ENCODE peak calls at places on chromosomes 5 and 9, in ten cellular contexts. K is epithelial cell of esophagus, B is uterus, P is cardiac fibroblast, J is IMR-90, Q is skeletal muscle cell, H is HepG2, W is PC-9, U is GM12878, D is kidney epithelial cell. C is an unnamed sample.

GRCh38 chr9:92590386-92590785 is 54.6 kb upstream of the ECM2 start:
- DNase-seq in K (peak), B (peak), P (peak), J (peak), Q (peak), H (no peak), W (no peak), U (no peak), D (no peak), C (peak)

GRCh38 chr9:93814561-93814960 is 140.6 kb downstream of the BARX1 start:
- DNase-seq in K (no peak), B (no peak), P (no peak), J (no peak), Q (no peak), H (no peak), W (no peak), U (no peak), D (no peak), C (no peak)

GRCh38 chr9:93636172-93636661 is 59.8 kb downstream of the PHF2 start:
- DNase-seq in K (no peak), B (no peak), P (no peak), J (no peak), Q (no peak), H (no peak), W (no peak), U (no peak), D (no peak), C (no peak)

GRCh38 chr9:104860280-104860679 is 67.7 kb downstream of the ABCA1 start:
- DNase-seq in K (no peak), B (no peak), P (no peak), J (peak), Q (no peak), H (no peak), W (no peak), U (no peak), D (no peak), C (no peak)

GRCh38 chr9:120532891-120533290 is 47.1 kb downstream of the CDK5RAP2 start:
- DNase-seq in K (peak), B (no peak), P (no peak), J (no peak), Q (no peak), H (no peak), W (no peak), U (no peak), D (no peak), C (no peak)

GRCh38 chr9:79912641-79913040 is 340.9 kb downstream of the TLE4 start:
- DNase-seq in K (no peak), B (no peak), P (no peak), J (no peak), Q (peak), H (no peak), W (no peak), U (no peak), D (no peak), C (no peak)

GRCh38 chr9:121627432-121627831 is 24.0 kb upstream of the DAB2IP start:
- DNase-seq in K (no peak), B (no peak), P (no peak), J (no peak), Q (no peak), H (no peak), W (no peak), U (no peak), D (no peak), C (no peak)

GRCh38 chr9:120892748-120893584 is 16.0 kb upstream of the PHF19 start:
- DNase-seq in K (peak), B (no peak), P (peak), J (peak), Q (peak), H (no peak), W (no peak), U (no peak), D (peak), C (no peak)

GRCh38 chr9:112103405-112103804 is 71.7 kb downstream of the SUSD1 start:
- DNase-seq in K (no peak), B (no peak), P (no peak), J (no peak), Q (no peak), H (no peak), W (no peak), U (no peak), D (no peak), C (no peak)

GRCh38 chr9:30996761-30997160 is 1387.7 kb upstream of the ACO1 start:
- DNase-seq in K (no peak), B (no peak), P (no peak), J (no peak), Q (no peak), H (peak), W (no peak), U (no peak), D (no peak), C (no peak)

GRCh38 chr5:151022511-151023018 is 2.2 kb downstream of the GPX3 start:
- DNase-seq in K (peak), B (no peak), P (peak), J (no peak), Q (no peak), H (no peak), W (no peak), U (no peak), D (no peak), C (no peak)

GRCh38 chr9:35618854-35619799 is 914 bp upstream of the CD72 start:
- DNase-seq in K (no peak), B (no peak), P (no peak), J (peak), Q (no peak), H (no peak), W (no peak), U (peak), D (no peak), C (no peak)

GRCh38 chr9:91160599-91161464 is 200.9 kb downstream of the AUH start:
- DNase-seq in K (no peak), B (no peak), P (no peak), J (no peak), Q (no peak), H (no peak), W (no peak), U (no peak), D (no peak), C (no peak)

GRCh38 chr5:176775409-176775808 is 35.0 kb upstream of the UNC5A start:
- DNase-seq in K (no peak), B (no peak), P (no peak), J (no peak), Q (no peak), H (no peak), W (no peak), U (no peak), D (no peak), C (no peak)

DNA sequence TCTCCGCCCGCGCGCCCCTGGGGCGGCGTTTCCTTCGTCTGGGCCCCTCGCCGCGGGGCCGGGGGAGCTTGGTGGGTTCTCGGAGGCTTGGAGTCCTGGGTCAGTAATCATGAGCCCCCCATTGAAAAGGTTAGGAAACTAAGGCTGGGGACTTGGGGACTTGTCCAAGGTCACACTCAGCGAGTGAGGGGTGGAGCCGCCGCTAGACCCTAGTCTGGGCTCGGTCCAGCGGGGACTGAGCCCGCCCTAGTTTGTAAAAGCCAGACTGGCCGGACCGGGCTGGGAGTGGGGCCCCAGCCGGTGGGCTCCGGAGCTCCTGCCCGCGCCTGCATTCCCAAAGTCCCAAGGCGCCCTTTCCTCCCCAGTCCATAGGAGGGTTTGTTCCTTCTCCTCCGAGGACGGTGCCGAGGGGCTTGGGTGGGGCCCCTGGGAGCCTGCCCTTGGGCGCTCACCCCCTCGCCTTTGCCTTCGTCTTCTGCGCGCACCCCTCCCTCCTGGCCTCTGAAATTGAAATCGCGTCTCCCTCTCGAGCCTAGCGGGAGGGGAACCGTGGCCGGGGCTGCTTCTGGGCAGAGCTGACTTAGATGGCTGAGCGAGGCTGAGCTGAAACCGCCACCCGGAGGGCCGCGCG is 995 bp downstream of the OLFM1 start:
- DNase-seq in K (no peak), B (no peak), P (no peak), J (no peak), Q (no peak), H (no peak), W (no peak), U (no peak), D (no peak), C (no peak)
- H3K4me3 ChIP-seq in K (no peak), B (peak), P (no peak), J (no peak), Q (no peak), H (no peak), W (no peak), U (no peak), D (no peak), C (peak)

DNA sequence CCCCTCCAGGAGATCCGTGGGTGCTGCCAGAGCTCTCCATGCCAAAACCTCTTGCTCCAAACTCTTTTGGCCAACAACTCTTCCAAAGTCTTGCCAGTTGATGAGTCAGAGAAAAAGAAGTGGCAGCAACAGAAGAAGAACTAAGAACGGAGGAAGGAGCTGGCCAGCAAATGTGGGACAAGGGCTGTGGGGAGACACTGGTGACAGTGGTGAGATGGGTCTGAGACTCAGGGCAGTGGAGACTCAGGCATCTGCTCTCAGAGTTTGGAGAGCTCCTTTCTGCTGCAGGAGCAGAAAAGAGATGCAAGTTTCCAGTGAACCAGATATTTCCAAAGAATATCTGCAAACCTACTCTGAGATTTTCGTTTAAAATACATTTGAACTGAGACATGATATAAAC is 92.3 kb upstream of the SEMA6A start:
- DNase-seq in K (no peak), B (no peak), P (no peak), J (no peak), Q (no peak), H (no peak), W (no peak), U (no peak), D (no peak), C (no peak)
- H3K4me3 ChIP-seq in K (no peak), B (no peak), P (no peak), J (no peak), Q (no peak), H (no peak), W (no peak), U (no peak), D (no peak), C (no peak)

GRCh38 chr9:135000647-135001245 is 83.0 kb upstream of the FCN1 start:
- DNase-seq in K (no peak), B (no peak), P (peak), J (no peak), Q (no peak), H (no peak), W (no peak), U (no peak), D (no peak), C (no peak)
- H3K4me3 ChIP-seq in K (no peak), B (no peak), P (no peak), J (no peak), Q (no peak), H (no peak), W (no peak), U (no peak), D (no peak), C (no peak)

DNA sequence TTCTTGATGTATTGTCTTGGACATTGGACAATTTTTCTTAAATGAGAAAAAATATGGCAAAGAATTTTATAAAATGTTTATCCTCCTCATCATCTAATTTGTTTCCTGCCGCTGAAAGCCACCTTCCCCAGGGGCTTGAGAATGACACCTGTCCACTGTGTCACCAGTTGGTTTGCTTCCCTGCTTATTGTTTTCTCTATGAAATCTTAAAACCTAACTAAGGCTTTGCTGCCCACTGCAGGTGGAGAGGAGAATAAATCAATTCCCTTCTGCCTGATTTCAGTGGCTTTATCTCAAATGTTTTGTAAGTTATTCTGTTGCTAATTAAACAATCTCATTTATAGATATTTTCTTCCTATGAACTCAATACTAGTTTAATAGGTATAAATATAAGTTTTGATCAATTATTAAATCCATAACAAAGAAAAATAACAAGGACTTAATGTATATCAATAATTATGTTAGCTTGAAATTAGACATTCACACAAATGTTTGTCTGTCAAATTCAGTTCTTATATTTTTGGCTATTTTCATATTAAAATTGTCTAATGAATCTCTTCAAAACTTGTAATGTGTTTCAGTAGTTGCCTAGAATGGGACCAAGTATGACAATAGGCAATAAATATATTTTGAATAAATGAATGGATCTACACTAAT is 822.5 kb downstream of the PTPRD start:
- DNase-seq in K (peak), B (no peak), P (peak), J (no peak), Q (no peak), H (peak), W (peak), U (no peak), D (peak), C (no peak)
- H3K4me3 ChIP-seq in K (no peak), B (no peak), P (no peak), J (no peak), Q (no peak), H (no peak), W (no peak), U (no peak), D (no peak), C (no peak)

GRCh38 chr9:131677051-131677444 is 62.8 kb downstream of the RAPGEF1 start:
- DNase-seq in K (no peak), B (no peak), P (peak), J (peak), Q (no peak), H (no peak), W (no peak), U (no peak), D (no peak), C (no peak)
- H3K4me3 ChIP-seq in K (no peak), B (no peak), P (no peak), J (no peak), Q (no peak), H (no peak), W (peak), U (peak), D (no peak), C (no peak)